ENCODE peak calls at places on chromosomes 11 and 22, in four cellular contexts. X is AG10803, L is OCI-LY7, T is RWPE2. F is an unnamed sample.

GRCh38 chr11:78100276-78101040 is 20.8 kb upstream of the NDUFC2 start:
- DNase-seq in X (no peak), L (no peak), T (no peak), F (no peak)

GRCh38 chr11:118353084-118353710 is 6.2 kb upstream of the UBE4A start:
- DNase-seq in X (peak; percentile 16), L (peak; percentile 60), T (no peak), F (peak; percentile 30)

GRCh38 chr11:72743321-72744221 is 8.6 kb downstream of the ARAP1 start:
- DNase-seq in X (no peak), L (peak; percentile 85), T (no peak), F (no peak)

GRCh38 chr11:38818720-38819119 is 2220.7 kb upstream of the RAG2 start:
- DNase-seq in X (no peak), L (no peak), T (no peak), F (no peak)

GRCh38 chr11:36041988-36042606 is 98.2 kb downstream of the LDLRAD3 start:
- DNase-seq in X (peak; percentile 22), L (no peak), T (no peak), F (peak; percentile 44)

GRCh38 chr11:47351159-47352126 is 1.1 kb downstream of the MYBPC3 start:
- DNase-seq in X (no peak), L (no peak), T (no peak), F (no peak)

GRCh38 chr11:67022341-67022933 is 497 bp upstream of the SYT12 start:
- DNase-seq in X (no peak), L (no peak), T (peak; percentile 89), F (peak; percentile 15)

GRCh38 chr11:46277313-46277622 is 194 bp upstream of the CREB3L1 start:
- DNase-seq in X (no peak), L (no peak), T (no peak), F (peak; percentile 82)

GRCh38 chr11:57100638-57101312 is 81.0 kb upstream of the LRRC55 start:
- DNase-seq in X (no peak), L (no peak), T (no peak), F (no peak)

GRCh38 chr11:16011396-16011795 is 344.9 kb downstream of the SOX6 start:
- DNase-seq in X (no peak), L (no peak), T (no peak), F (no peak)

GRCh38 chr11:118051611-118052461 is 25.0 kb upstream of the TMPRSS4 start:
- DNase-seq in X (no peak), L (peak; percentile 42), T (no peak), F (no peak)

GRCh38 chr11:77278595-77279506 is 22.6 kb downstream of the GDPD4 start:
- DNase-seq in X (peak; percentile 23), L (no peak), T (no peak), F (no peak)

GRCh38 chr11:70735976-70736375 is 337.6 kb downstream of the CTTN start:
- DNase-seq in X (no peak), L (no peak), T (no peak), F (no peak)

GRCh38 chr11:30015725-30016449 is 943 bp downstream of the KCNA4 start:
- DNase-seq in X (no peak), L (no peak), T (no peak), F (no peak)

GRCh38 chr11:12693485-12694181 is 19.4 kb downstream of the TEAD1 start:
- DNase-seq in X (peak; percentile 98), L (peak; percentile 22), T (peak; percentile 73), F (peak; percentile 98)

GRCh38 chr11:35615911-35616900 is 2.1 kb upstream of the FJX1 start:
- DNase-seq in X (peak; percentile 68), L (peak; percentile 58), T (no peak), F (peak; percentile 86)

GRCh38 chr11:96827164-96827563 is 437.4 kb downstream of the JRKL start:
- DNase-seq in X (no peak), L (no peak), T (no peak), F (peak; percentile 4)

GRCh38 chr11:26276798-26277424 is 55.0 kb upstream of the ANO3 start:
- DNase-seq in X (peak; percentile 66), L (peak; percentile 71), T (no peak), F (peak; percentile 67)

GRCh38 chr11:43419460-43419859 is 60.7 kb downstream of the TTC17 start:
- DNase-seq in X (peak; percentile 29), L (peak; percentile 57), T (no peak), F (peak; percentile 52)

GRCh38 chr11:30153008-30153407 is 77.8 kb upstream of the FSHB start:
- DNase-seq in X (no peak), L (no peak), T (no peak), F (no peak)

GRCh38 chr22:19962246-19962908 is 20.8 kb upstream of the TXNRD2 start:
- DNase-seq in X (peak; percentile 71), L (peak; percentile 90), T (peak; percentile 88), F (peak; percentile 83)

GRCh38 chr11:63999349-64000025 is 13.2 kb downstream of the OTUB1 start:
- DNase-seq in X (no peak), L (no peak), T (peak; percentile 95), F (no peak)

GRCh38 chr11:17811416-17811815 is 76.8 kb downstream of the KCNC1 start:
- DNase-seq in X (no peak), L (no peak), T (no peak), F (no peak)

GRCh38 chr11:2477254-2477653 is 32.4 kb downstream of the KCNQ1 start:
- DNase-seq in X (no peak), L (no peak), T (no peak), F (no peak)

GRCh38 chr22:37749831-37750595 is 53.2 kb downstream of the TRIOBP start:
- DNase-seq in X (peak; percentile 68), L (no peak), T (peak; percentile 88), F (peak; percentile 72)

GRCh38 chr22:37560682-37561208 is 465 bp downstream of the CDC42EP1 start:
- DNase-seq in X (peak; percentile 66), L (no peak), T (no peak), F (peak; percentile 55)

GRCh38 chr11:117071344-117071787 is 26.9 kb downstream of the SIK3 start:
- DNase-seq in X (peak; percentile 25), L (no peak), T (no peak), F (peak; percentile 42)

GRCh38 chr11:65492637-65493366 is 6.0 kb upstream of the MALAT1 start:
- DNase-seq in X (peak; percentile 91), L (peak; percentile 57), T (no peak), F (peak; percentile 93)

GRCh38 chr11:65291613-65292012 is 23.1 kb upstream of the CDC42EP2 start:
- DNase-seq in X (peak; percentile 84), L (no peak), T (no peak), F (peak; percentile 90)

GRCh38 chr11:116821050-116821918 is 1.8 kb downstream of the APOA4 start:
- DNase-seq in X (no peak), L (no peak), T (no peak), F (no peak)

GRCh38 chr11:116232364-116232801 is 540.4 kb downstream of the BUD13 start:
- DNase-seq in X (no peak), L (no peak), T (no peak), F (no peak)

GRCh38 chr22:46577361-46578249 is 40.2 kb upstream of the CELSR1 start:
- DNase-seq in X (no peak), L (no peak), T (peak; percentile 64), F (no peak)

GRCh38 chr22:46580940-46581579 is 39.1 kb upstream of the GRAMD4 start:
- DNase-seq in X (no peak), L (no peak), T (peak; percentile 18), F (no peak)

GRCh38 chr22:46579751-46580449 is 40.3 kb upstream of the GRAMD4 start:
- DNase-seq in X (no peak), L (no peak), T (peak; percentile 26), F (no peak)

GRCh38 chr22:46578251-46578823 is 40.9 kb upstream of the CELSR1 start:
- DNase-seq in X (no peak), L (no peak), T (peak; percentile 47), F (no peak)

GRCh38 chr22:46578824-46579561 is 41.2 kb upstream of the GRAMD4 start:
- DNase-seq in X (peak; percentile 54), L (no peak), T (peak; percentile 55), F (peak; percentile 62)
- H3K4me3 ChIP-seq in X (peak overlapping the region; percentile 72), L (no peak overlapping the region), T (no peak overlapping the region), F (peak overlapping the region; percentile 18)

GRCh38 chr11:121063728-121064127 is 37.3 kb upstream of the TECTA start:
- DNase-seq in X (no peak), L (peak; percentile 9), T (no peak), F (no peak)
- TF ChIP-seq CTCF in X (peak; percentile 47), L (peak; percentile 66), T (peak; percentile 27), F (peak; percentile 43)

DNA sequence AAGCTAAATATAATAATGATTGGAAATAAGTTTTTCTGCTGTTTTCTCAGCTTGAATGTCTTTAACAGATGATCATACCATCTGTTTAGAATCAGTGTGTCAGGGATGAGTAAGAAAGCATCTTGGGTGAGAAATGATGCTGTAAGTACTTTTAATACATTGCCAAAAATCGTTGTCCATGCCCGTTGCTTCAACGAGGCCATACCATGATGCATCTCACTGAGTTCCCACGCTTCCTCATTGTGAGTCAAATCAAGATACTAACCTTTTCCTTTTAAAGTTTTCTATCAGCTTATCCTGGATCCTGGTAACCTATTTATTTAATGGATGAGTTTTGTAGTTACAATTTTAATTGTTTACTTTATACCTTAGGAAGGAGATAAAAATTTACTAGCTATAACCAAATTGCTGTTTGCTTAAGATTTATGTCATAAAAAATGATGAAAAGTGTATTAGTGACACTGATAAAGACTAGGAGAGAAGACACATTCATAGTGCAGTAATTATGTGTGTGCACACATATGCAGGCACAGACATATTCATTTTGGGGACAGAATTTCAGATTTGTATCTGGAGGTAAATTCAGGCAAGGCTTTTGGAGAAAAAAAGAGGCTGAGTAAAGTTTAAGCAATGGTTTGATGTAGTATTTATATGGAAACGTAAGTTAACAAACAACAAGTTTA is 154.8 kb downstream of the UVRAG start:
- DNase-seq in X (peak; percentile 90), L (no peak), T (no peak), F (peak; percentile 69)
- H3K4me3 ChIP-seq in X (no peak overlapping the region), L (no peak overlapping the region), T (no peak overlapping the region), F (no peak overlapping the region)

GRCh38 chr11:131864205-131864604 is 493.8 kb downstream of the NTM start:
- DNase-seq in X (no peak), L (no peak), T (no peak), F (no peak)

GRCh38 chr11:131868769-131869482 is 498.5 kb downstream of the NTM start:
- DNase-seq in X (no peak), L (no peak), T (no peak), F (peak; percentile 12)

GRCh38 chr11:131865860-131866259 is 495.4 kb downstream of the NTM start:
- DNase-seq in X (no peak), L (no peak), T (no peak), F (no peak)

GRCh38 chr11:131867457-131868257 is 497.2 kb downstream of the NTM start:
- DNase-seq in X (peak; percentile 86), L (peak; percentile 5), T (no peak), F (peak; percentile 75)

DNA sequence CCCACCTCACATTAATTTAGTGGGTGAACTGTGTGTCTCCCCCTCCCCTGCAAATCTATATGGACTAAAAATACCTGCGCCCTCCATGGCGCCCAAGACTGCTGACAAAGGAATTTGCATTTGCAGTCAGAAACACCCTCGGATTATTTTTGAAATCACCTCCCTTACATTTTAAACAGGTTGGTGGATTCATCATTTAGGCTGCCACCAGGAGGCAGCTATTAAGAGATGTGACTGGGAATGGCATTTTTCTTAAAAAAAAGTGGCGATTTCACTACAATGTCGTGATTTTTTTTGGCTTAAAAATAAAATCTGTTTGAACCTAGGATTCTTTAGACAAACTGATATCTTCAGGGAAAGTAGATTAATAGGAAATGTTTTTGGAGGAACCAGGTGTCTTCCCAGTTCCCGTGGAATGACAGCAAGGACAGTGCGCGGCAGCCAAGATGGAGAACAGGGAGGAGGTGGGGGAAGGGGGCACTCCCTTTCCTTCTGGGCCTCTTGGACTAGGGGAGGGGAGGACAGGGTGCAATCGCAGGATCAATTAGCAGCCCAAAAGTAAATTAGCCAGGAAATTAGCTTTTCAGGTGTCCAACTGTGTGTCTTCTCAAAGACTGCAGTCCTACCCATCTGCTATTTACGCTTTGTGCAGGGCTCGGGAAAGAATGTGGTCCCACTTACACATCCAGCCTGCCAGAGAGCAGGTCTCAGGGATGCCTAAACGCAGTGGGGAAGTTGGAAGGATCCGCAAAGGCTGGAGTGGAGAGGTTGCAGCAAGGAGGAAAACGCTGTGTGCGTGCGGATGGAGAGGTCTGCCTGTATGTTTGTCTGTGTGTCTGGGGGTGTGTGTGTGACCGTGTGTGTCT is 496.4 kb downstream of the NTM start:
- DNase-seq in X (no peak), L (no peak), T (no peak), F (no peak)
- TF ChIP-seq CTCF in X (no peak), L (no peak), T (no peak), F (peak; percentile 5)